ENCODE peak calls at places on chromosomes 4 and X, in seven cellular contexts. K is gastrocnemius medialis, L is heart left ventricle, W is left ventricle myocardium inferior, Y is adrenal gland, J is IMR-90, R is uterus. S is an unnamed sample.

GRCh38 chrX:37462346-37462745 is 109.1 kb upstream of the LANCL3 start:
- DNase-seq in K (no peak), Y (no peak), R (no peak), L (no peak), W (no peak), J (no peak), S (no peak)

GRCh38 chr4:186651181-186651603 is 72.5 kb downstream of the FAT1 start:
- DNase-seq in R (no peak), J (no peak), W (no peak), L (no peak), Y (no peak), K (no peak), S (no peak)

GRCh38 chrX:78979789-78980464 is 34.7 kb downstream of the P2RY10 start:
- DNase-seq in L (no peak), R (no peak), W (no peak), K (no peak), J (no peak), Y (no peak), S (peak; percentile 2)

GRCh38 chr4:42906906-42907774 is 14.6 kb downstream of the GRXCR1 start:
- DNase-seq in J (no peak), W (no peak), L (no peak), K (no peak), R (no peak), Y (no peak), S (no peak)

GRCh38 chr4:76688737-76689078 is 209.2 kb downstream of the SOWAHB start:
- DNase-seq in R (no peak), K (no peak), W (no peak), Y (no peak), J (peak; percentile 38), L (no peak), S (no peak)

GRCh38 chr4:184417802-184418511 is 56.4 kb downstream of the IRF2 start:
- DNase-seq in J (peak; percentile 94), R (no peak), W (no peak), Y (peak; percentile 64), K (no peak), L (no peak), S (peak; percentile 66)

GRCh38 chr4:17717301-17717700 is 64.1 kb downstream of the FAM184B start:
- DNase-seq in W (no peak), J (no peak), K (no peak), Y (no peak), L (no peak), R (no peak), S (no peak)

GRCh38 chrX:67353651-67354370 is 190.0 kb upstream of the AR start:
- DNase-seq in K (no peak), Y (no peak), L (no peak), R (no peak), W (no peak), J (no peak), S (no peak)

GRCh38 chr4:55355555-55355954 is 9.5 kb downstream of the SRD5A3 start:
- DNase-seq in W (no peak), R (no peak), L (no peak), K (no peak), J (no peak), Y (no peak), S (no peak)

GRCh38 chr4:183987987-183988392 is 82.9 kb downstream of the STOX2 start:
- DNase-seq in K (peak; percentile 91), W (peak; percentile 58), L (peak; percentile 67), J (peak; percentile 95), Y (peak; percentile 93), R (peak; percentile 54), S (peak; percentile 76)

GRCh38 chr4:13268165-13268564 is 216.0 kb downstream of the RAB28 start:
- DNase-seq in J (no peak), K (no peak), Y (no peak), R (no peak), L (no peak), W (no peak), S (no peak)

GRCh38 chr4:41446391-41446790 is 91.6 kb upstream of the LIMCH1 start:
- DNase-seq in Y (no peak), L (no peak), K (no peak), W (no peak), J (no peak), R (no peak), S (no peak)

GRCh38 chr4:13527983-13528822 is 16.1 kb downstream of the NKX3-2 start:
- DNase-seq in R (no peak), L (no peak), K (no peak), W (no peak), Y (peak; percentile 27), J (no peak), S (no peak)

GRCh38 chr4:47926667-47927258 is 12.4 kb upstream of the NFXL1 start:
- DNase-seq in K (no peak), J (peak; percentile 47), Y (peak; percentile 71), L (no peak), R (peak; percentile 29), W (no peak), S (no peak)

GRCh38 chrX:130575831-130576404 is 174.1 kb downstream of the RBMX2 start:
- DNase-seq in R (peak; percentile 19), Y (peak; percentile 63), W (peak; percentile 15), J (peak; percentile 33), L (no peak), K (no peak), S (peak; percentile 44)

GRCh38 chrX:36583674-36584073 is 424.5 kb upstream of the FAM47C start:
- DNase-seq in Y (no peak), R (no peak), K (no peak), L (no peak), J (no peak), W (no peak), S (no peak)

GRCh38 chr4:126687655-126688358 is 945.0 kb upstream of the INTU start:
- DNase-seq in J (peak; percentile 15), W (no peak), Y (no peak), R (no peak), L (no peak), K (no peak), S (no peak)

GRCh38 chr4:40550900-40551546 is 78.6 kb downstream of the RBM47 start:
- DNase-seq in K (no peak), Y (no peak), L (no peak), W (no peak), J (peak; percentile 52), R (no peak), S (no peak)

GRCh38 chr4:131052646-131053045 is 1956.7 kb downstream of the C4orf33 start:
- DNase-seq in L (no peak), W (no peak), J (no peak), R (no peak), K (no peak), Y (no peak), S (no peak)

GRCh38 chr4:121256346-121256745 is 92.2 kb upstream of the TNIP3 start:
- DNase-seq in L (no peak), J (peak; percentile 80), K (no peak), R (no peak), Y (no peak), W (no peak), S (no peak)

GRCh38 chr4:80306255-80306654 is 29.3 kb upstream of the CFAP299 start:
- DNase-seq in J (peak; percentile 54), L (no peak), W (no peak), K (no peak), Y (no peak), R (no peak), S (no peak)

GRCh38 chr4:13159041-13159620 is 325.0 kb downstream of the RAB28 start:
- DNase-seq in W (no peak), R (no peak), K (no peak), J (no peak), L (no peak), Y (no peak), S (no peak)

GRCh38 chr4:6779667-6780565 is 2.6 kb upstream of the KIAA0232 start:
- DNase-seq in R (peak; percentile 2), L (no peak), W (no peak), J (peak; percentile 40), Y (no peak), K (peak; percentile 58), S (no peak)

GRCh38 chrX:41095962-41096955 is 11.0 kb downstream of the USP9X start:
- DNase-seq in J (no peak), K (no peak), Y (no peak), W (no peak), R (no peak), L (no peak), S (peak; percentile 11)
- H3K4me1 ChIP-seq in J (peaks cover 3% of the 10 kb centered on the region), K (peaks cover 43% of the 10 kb centered on the region), Y (peaks cover 11% of the 10 kb centered on the region), W (peaks cover 73% of the 10 kb centered on the region), R (peaks cover 8% of the 10 kb centered on the region), L (peaks cover 43% of the 10 kb centered on the region), S (peaks cover 15% of the 10 kb centered on the region)

GRCh38 chr4:154911097-154911496 is 130.0 kb downstream of the RBM46 start:
- DNase-seq in W (no peak), R (no peak), L (no peak), K (no peak), Y (no peak), J (peak; percentile 2), S (no peak)
- H3K4me3 ChIP-seq in W (no peak overlapping the region), R (no peak overlapping the region), L (no peak overlapping the region), K (no peak overlapping the region), Y (no peak overlapping the region), J (no peak overlapping the region), S (no peak overlapping the region)

DNA sequence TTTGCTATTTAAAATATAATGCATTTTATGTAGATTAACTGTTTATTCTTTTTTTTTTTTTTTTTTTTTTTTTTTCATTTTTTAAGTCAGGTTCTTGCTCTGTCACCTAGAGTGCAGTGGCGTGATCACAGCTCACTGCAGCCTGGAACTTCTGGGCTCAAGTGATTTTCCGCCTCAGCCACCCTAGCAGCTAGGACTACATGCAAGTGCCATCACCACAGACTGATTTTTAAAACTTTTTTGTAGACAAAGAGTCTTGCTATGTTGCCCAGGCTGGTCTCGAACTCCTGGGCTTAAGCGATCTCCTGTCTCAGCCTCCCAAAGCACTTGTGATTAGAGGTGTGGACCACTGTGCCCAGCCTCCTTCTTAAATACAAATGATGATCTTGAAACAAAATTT is 159.9 kb downstream of the CAMK2D start:
- DNase-seq in K (no peak), J (no peak), Y (no peak), W (no peak), L (no peak), R (no peak), S (no peak)
- H3K27ac ChIP-seq in K (no peak overlapping the region), J (no peak overlapping the region), Y (no peak overlapping the region), W (peak overlapping the region; percentile 56), L (no peak overlapping the region), R (no peak overlapping the region), S (no peak overlapping the region)

GRCh38 chr4:53478671-53479456 is 101.4 kb downstream of the FIP1L1 start:
- DNase-seq in K (no peak), Y (peak; percentile 69), W (no peak), L (no peak), J (peak; percentile 94), R (no peak), S (no peak)

GRCh38 chr4:53479731-53480525 is 102.5 kb downstream of the FIP1L1 start:
- DNase-seq in L (no peak), R (no peak), K (no peak), Y (no peak), J (peak; percentile 73), W (no peak), S (no peak)

GRCh38 chr4:53476232-53477037 is 99.0 kb downstream of the FIP1L1 start:
- DNase-seq in L (no peak), Y (no peak), R (no peak), W (no peak), J (peak; percentile 98), K (no peak), S (peak; percentile 86)

GRCh38 chr4:53477038-53477565 is 99.7 kb downstream of the FIP1L1 start:
- DNase-seq in W (no peak), J (peak; percentile 62), R (no peak), L (no peak), Y (no peak), K (no peak), S (no peak)

DNA sequence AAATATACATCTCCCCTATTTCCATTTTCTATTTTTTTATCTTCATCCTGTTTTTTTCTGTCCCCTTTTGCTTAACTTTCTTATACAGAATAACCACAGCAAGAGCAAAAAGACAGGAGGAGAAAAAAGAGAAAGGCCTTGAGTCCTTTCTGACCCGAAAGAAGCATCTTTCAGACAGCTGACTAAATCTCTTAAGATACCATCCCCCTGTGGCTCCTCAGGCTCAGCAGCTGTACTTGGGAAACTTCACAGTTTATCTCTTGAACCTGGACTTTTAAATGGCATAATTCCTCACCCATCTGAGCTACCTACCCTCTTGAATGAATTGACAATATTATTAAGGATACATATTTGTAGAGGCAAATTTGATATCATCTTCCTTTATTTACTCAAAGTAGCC is 100.2 kb downstream of the FIP1L1 start:
- DNase-seq in Y (no peak), R (no peak), W (no peak), K (no peak), J (peak; percentile 28), L (no peak), S (no peak)
- H3K4me1 ChIP-seq in Y (no peaks in the 10 kb centered on the region), R (no peaks in the 10 kb centered on the region), W (no peaks in the 10 kb centered on the region), K (no peaks in the 10 kb centered on the region), J (peaks cover 22% of the 10 kb centered on the region), L (no peaks in the 10 kb centered on the region), S (peaks cover 34% of the 10 kb centered on the region)